ENCODE peak calls at places on chromosomes 5 and 9, in six cellular contexts. K is HCT116; S is CD8-positive, alpha-beta T cell; W is upper lobe of right lung; F is HL-60; Y is right lobe of liver. X is an unnamed sample.
A peak's percentile ranks its signal among the peaks of the same experiment; 100 is the strongest.

GRCh38 chr5:172115541-172115982 is 72.5 kb downstream of the STK10 start:
- DNase-seq in F (no peak), Y (no peak), K (no peak), W (no peak), S (peak; percentile 34), X (no peak)

GRCh38 chr9:89606049-89606481 is 1.3 kb downstream of the GADD45G start:
- DNase-seq in Y (peak; percentile 83), W (peak; percentile 88), S (peak; percentile 35), K (no peak), F (no peak), X (peak; percentile 32)

GRCh38 chr5:177350776-177351391 is 584 bp downstream of the LMAN2 start:
- DNase-seq in S (no peak), F (no peak), W (no peak), K (no peak), Y (no peak), X (no peak)

GRCh38 chr9:131585375-131585774 is 40.1 kb downstream of the PRRT1B start:
- DNase-seq in S (peak; percentile 62), K (no peak), F (peak; percentile 69), Y (no peak), W (no peak), X (peak; percentile 46)

GRCh38 chr5:124841829-124842712 is 95.6 kb upstream of the ZNF608 start:
- DNase-seq in F (peak; percentile 55), S (no peak), K (no peak), W (no peak), Y (no peak), X (no peak)

GRCh38 chr9:134814598-134815215 is 65.9 kb upstream of the FCN2 start:
- DNase-seq in S (no peak), W (no peak), K (no peak), F (no peak), Y (no peak), X (no peak)

GRCh38 chr9:37938121-37938906 is 34.4 kb upstream of the SLC25A51 start:
- DNase-seq in S (no peak), W (no peak), Y (no peak), F (no peak), K (no peak), X (no peak)

GRCh38 chr5:125719681-125720676 is 703.2 kb upstream of the GRAMD2B start:
- DNase-seq in K (no peak), W (no peak), F (no peak), Y (no peak), S (no peak), X (no peak)

GRCh38 chr9:137866226-137867141 is 11.1 kb upstream of the CACNA1B start:
- DNase-seq in K (no peak), S (no peak), Y (no peak), W (no peak), F (no peak), X (no peak)

GRCh38 chr5:179798144-179798770 is 4.5 kb downstream of the LTC4S start:
- DNase-seq in K (no peak), F (no peak), Y (no peak), W (no peak), S (no peak), X (no peak)

GRCh38 chr9:33164138-33164809 is 2.9 kb downstream of the B4GALT1 start:
- DNase-seq in W (no peak), Y (no peak), S (peak; percentile 27), F (no peak), K (no peak), X (no peak)

GRCh38 chr9:83957029-83957513 is 22.9 kb downstream of the HNRNPK start:
- DNase-seq in F (no peak), W (no peak), K (no peak), S (no peak), Y (no peak), X (no peak)

GRCh38 chr9:78669591-78669990 is 372.7 kb downstream of the PSAT1 start:
- DNase-seq in K (no peak), Y (no peak), W (no peak), S (no peak), F (no peak), X (no peak)

GRCh38 chr5:20972419-20972925 is 984.5 kb upstream of the CDH18 start:
- DNase-seq in S (no peak), F (no peak), K (no peak), W (peak; percentile 67), Y (peak; percentile 35), X (no peak)

GRCh38 chr9:125889122-125889523 is 141.9 kb downstream of the PBX3 start:
- DNase-seq in F (no peak), S (no peak), Y (peak; percentile 32), K (no peak), W (peak; percentile 61), X (no peak)

GRCh38 chr5:108858959-108859358 is 111.3 kb downstream of the FER start:
- DNase-seq in Y (no peak), W (no peak), F (peak; percentile 17), S (no peak), K (no peak), X (no peak)

GRCh38 chr5:352639-353598 is 31.4 kb downstream of the AHRR start:
- DNase-seq in W (no peak), F (no peak), S (no peak), K (no peak), Y (no peak), X (no peak)

GRCh38 chr5:174990909-174991308 is 266.5 kb downstream of the MSX2 start:
- DNase-seq in Y (no peak), S (no peak), W (no peak), F (no peak), K (no peak), X (no peak)

GRCh38 chr5:96816430-96816939 is 8.7 kb upstream of the ERAP1 start:
- DNase-seq in K (no peak), W (no peak), F (no peak), S (peak; percentile 73), Y (no peak), X (peak; percentile 28)

GRCh38 chr9:136808781-136809158 is 1.0 kb downstream of the RABL6 start:
- DNase-seq in S (no peak), W (no peak), F (no peak), K (no peak), Y (no peak), X (no peak)

GRCh38 chr5:172954277-172954676 is 4.9 kb upstream of the RPL26L1 start:
- DNase-seq in W (no peak), S (no peak), Y (no peak), K (no peak), F (no peak), X (no peak)

GRCh38 chr5:66869347-66869746 is 273.2 kb downstream of the MAST4 start:
- DNase-seq in Y (no peak), K (no peak), W (no peak), S (no peak), F (no peak), X (no peak)

GRCh38 chr9:16044116-16044881 is 491.5 kb downstream of the CCDC171 start:
- DNase-seq in F (no peak), S (no peak), K (no peak), Y (no peak), W (no peak), X (no peak)

GRCh38 chr9:125829743-125830142 is 82.6 kb downstream of the PBX3 start:
- DNase-seq in W (no peak), S (peak; percentile 78), K (no peak), F (no peak), Y (peak; percentile 43), X (peak; percentile 32)

GRCh38 chr9:94867842-94868312 is 141.4 kb downstream of the AOPEP start:
- DNase-seq in S (no peak), Y (no peak), F (no peak), K (no peak), W (no peak), X (no peak)

GRCh38 chr5:94463739-94464138 is 154.7 kb downstream of the KIAA0825 start:
- DNase-seq in Y (no peak), K (no peak), S (no peak), W (no peak), F (no peak), X (no peak)

GRCh38 chr9:4984171-4984570 is 901 bp upstream of the JAK2 start:
- DNase-seq in Y (no peak), S (peak; percentile 18), K (peak; percentile 19), W (no peak), F (no peak), X (no peak)
- TF ChIP-seq CTCF in Y (no peak), S (no peak), K (no peak), W (no peak), F (no peak), X (no peak)

GRCh38 chr5:81128416-81128815 is 104.7 kb upstream of the CKMT2 start:
- DNase-seq in S (no peak), W (no peak), Y (no peak), F (no peak), K (no peak), X (no peak)
- H3K27ac ChIP-seq in S (no peak overlapping the region), W (no peak overlapping the region), Y (no peak overlapping the region), F (no peak overlapping the region), K (no peak overlapping the region), X (no peak overlapping the region)

DNA sequence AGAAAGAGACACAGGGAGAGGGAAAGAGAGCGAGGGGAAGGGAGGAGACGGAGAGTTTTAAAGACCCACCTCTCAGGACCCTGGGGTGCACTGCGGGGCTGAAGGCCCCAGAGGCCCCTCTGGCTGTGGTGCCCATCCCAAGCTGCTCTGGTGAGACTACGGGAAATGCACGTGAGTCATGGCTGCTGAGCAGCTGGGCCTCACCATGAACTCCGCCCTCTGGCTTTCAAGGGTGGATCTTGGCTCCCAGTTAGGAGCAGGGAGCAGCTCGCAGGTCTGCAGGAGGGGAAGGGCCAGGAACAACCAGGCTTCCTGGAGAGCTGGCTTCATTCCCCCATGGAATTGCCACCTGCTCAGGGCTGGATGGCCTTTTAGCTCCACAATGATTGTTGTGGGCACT is 7.8 kb downstream of the SLC6A3 start:
- DNase-seq in K (peak; percentile 4), S (no peak), W (no peak), Y (no peak), F (no peak), X (no peak)
- TF ChIP-seq CTCF in K (no peak), S (no peak), W (no peak), Y (no peak), F (no peak), X (no peak)

GRCh38 chr9:34377402-34377741 is 674 bp upstream of the MYORG start:
- DNase-seq in Y (peak; percentile 51), W (peak; percentile 77), S (no peak), K (no peak), F (no peak), X (no peak)

GRCh38 chr9:34376596-34377401 is at the start of gene MYORG:
- DNase-seq in K (peak; percentile 94), S (peak; percentile 95), Y (peak; percentile 97), W (peak; percentile 99), F (peak; percentile 91), X (peak; percentile 92)

GRCh38 chr9:34374339-34374738 is 2.4 kb downstream of the MYORG start:
- DNase-seq in S (no peak), Y (no peak), W (no peak), K (no peak), F (no peak), X (no peak)

GRCh38 chr9:34374905-34375552 is 1.7 kb downstream of the MYORG start:
- DNase-seq in K (no peak), Y (peak; percentile 76), W (no peak), S (no peak), F (no peak), X (no peak)

DNA sequence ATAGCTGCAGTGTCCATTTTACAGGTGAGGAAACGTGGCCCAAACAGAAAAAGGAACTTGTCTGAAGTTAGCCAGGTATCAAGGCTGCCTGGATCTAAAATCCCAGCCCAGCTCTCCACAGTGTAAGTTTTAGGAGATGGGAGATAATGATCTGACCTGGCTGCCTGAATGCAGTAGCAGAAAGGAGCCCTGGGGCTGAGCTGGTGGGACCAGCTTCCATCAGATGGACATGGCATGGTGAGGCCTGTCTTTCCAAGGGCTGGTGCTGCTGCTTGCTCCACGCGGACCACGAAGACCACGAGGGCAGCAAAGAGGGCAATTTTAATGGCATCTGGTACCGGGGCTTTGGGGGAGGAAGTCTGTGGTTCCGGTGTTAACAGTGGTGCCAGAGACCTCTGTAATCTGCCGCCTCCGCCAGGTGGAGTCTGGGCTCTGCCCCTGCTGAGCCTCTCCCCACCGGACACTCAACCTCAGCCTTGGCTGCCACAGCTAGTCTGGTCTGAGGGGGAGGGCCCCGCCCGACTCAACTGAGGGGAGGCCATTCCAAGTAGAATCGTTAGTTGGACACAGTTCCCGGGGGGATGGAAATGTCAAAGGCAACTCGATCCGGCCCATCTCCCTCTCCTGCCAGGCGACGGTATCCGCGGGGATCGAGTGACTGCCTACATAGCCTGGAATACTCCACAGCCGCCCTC is 650 bp downstream of the MYORG start:
- DNase-seq in W (peak; percentile 81), Y (peak; percentile 75), F (peak; percentile 43), K (no peak), S (peak; percentile 66), X (peak; percentile 43)
- H3K27ac ChIP-seq in W (peak overlapping the region; percentile 68), Y (peak overlapping the region; percentile 64), F (no peak overlapping the region), K (peak overlapping the region; percentile 46), S (peak overlapping the region; percentile 9), X (no peak overlapping the region)